ENCODE peak calls at places on chromosome 14, in four cellular contexts. G is CD8-positive, alpha-beta T cell; E is transverse colon; D is heart right ventricle. M is an unnamed sample. For H3K4me1, the result is how much of the 10 kb centered on the place peaks cover.

GRCh38 chr14:91221270-91221669 is 23.2 kb downstream of the GPR68 start:
- DNase-seq in G (no peak), E (no peak), D (no peak), M (no peak)

GRCh38 chr14:48598458-48598857 is 923.1 kb upstream of the MDGA2 start:
- DNase-seq in D (no peak), G (no peak), E (no peak), M (no peak)

GRCh38 chr14:80213602-80214001 is 2.3 kb upstream of the DIO2 start:
- DNase-seq in D (no peak), E (peak), G (no peak), M (peak)

GRCh38 chr14:68739701-68740100 is 53.2 kb downstream of the ZFP36L1 start:
- DNase-seq in E (no peak), D (no peak), G (no peak), M (no peak)

GRCh38 chr14:55438066-55438683 is 2.2 kb downstream of the TBPL2 start:
- DNase-seq in E (no peak), D (peak), G (no peak), M (peak)

GRCh38 chr14:61221906-61222305 is 59.2 kb downstream of the TMEM30B start:
- DNase-seq in D (no peak), G (no peak), E (no peak), M (no peak)

GRCh38 chr14:90774316-90774715 is 41.9 kb downstream of the TTC7B start:
- DNase-seq in G (no peak), E (no peak), D (no peak), M (no peak)

GRCh38 chr14:69760810-69761209 is 6.1 kb upstream of the SRSF5 start:
- DNase-seq in E (no peak), D (no peak), G (no peak), M (no peak)

GRCh38 chr14:39469094-39469710 is 37.0 kb upstream of the FBXO33 start:
- DNase-seq in E (peak), G (peak), D (no peak), M (peak)

GRCh38 chr14:102982852-102983470 is 60.5 kb downstream of the AMN start:
- DNase-seq in D (no peak), E (no peak), G (no peak), M (no peak)
- H3K4me1 ChIP-seq in D (under half), E (under half), G (under half), M (under half)

GRCh38 chr14:96582995-96583394 is 80.8 kb downstream of the PAPOLA start:
- DNase-seq in G (no peak), E (no peak), D (no peak), M (no peak)
- H3K4me1 ChIP-seq in G (under half), E (under half), D (under half), M (under half)

DNA sequence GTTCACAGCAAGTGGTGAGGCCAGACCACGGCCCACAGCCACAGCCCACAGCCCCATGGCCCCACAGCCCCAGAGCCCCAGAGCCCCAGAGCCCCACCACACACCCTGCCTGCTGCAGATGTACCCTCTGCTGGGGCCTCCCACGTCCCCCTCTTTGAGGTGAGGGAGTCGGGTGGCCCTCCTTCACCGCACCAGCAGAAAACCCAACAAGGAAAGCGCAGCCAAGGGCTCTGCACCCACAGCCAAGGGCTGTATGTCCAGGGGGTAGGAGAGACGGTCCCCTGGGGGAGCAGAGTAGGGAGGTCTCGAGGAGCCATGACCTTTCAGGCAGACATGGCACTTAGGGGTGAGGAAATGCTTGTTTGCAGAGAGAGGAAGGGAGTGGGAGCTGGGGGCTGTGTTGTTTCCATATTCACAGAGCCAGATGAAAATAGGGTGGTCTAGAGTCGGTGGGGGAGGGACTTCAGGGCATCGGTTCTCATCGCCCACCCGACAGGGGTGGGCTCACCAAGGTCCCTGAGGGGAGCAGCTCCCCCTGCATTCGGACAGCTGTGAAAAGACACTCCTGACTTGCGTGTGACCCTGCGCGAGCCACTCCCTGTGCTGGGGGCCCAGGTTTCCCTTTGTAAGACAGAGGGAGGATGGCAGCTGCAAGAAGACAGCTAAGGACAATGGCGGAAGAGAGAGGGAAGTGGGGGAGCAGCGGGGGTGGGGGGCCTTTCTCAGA is 327.3 kb upstream of the DIO3 start:
- DNase-seq in D (no peak), G (no peak), E (no peak), M (no peak)
- H3K4me1 ChIP-seq in D (under half), G (under half), E (under half), M (under half)

GRCh38 chr14:93972618-93973205 is 3.7 kb downstream of the ASB2 start:
- DNase-seq in D (no peak), E (no peak), G (no peak), M (no peak)
- H3K4me1 ChIP-seq in D (under half), E (under half), G (under half), M (under half)

GRCh38 chr14:88323086-88323519 is at the start of gene KCNK10:
- DNase-seq in G (no peak), E (no peak), D (no peak), M (no peak)

GRCh38 chr14:88323520-88324199 is 591 bp upstream of the KCNK10 start:
- DNase-seq in D (no peak), E (no peak), G (no peak), M (peak)

GRCh38 chr14:88326352-88327103 is 3.5 kb upstream of the KCNK10 start:
- DNase-seq in E (no peak), G (no peak), D (no peak), M (no peak)

GRCh38 chr14:88327497-88327896 is 4.4 kb upstream of the KCNK10 start:
- DNase-seq in D (no peak), E (no peak), G (no peak), M (no peak)

GRCh38 chr14:88325883-88326282 is 2.8 kb upstream of the KCNK10 start:
- DNase-seq in G (no peak), E (no peak), D (no peak), M (no peak)
- H3K4me1 ChIP-seq in G (under half), E (under half), D (under half), M (under half)

M was measured in testis.